ENCODE peak calls at places on chromosomes 6 and 20, in eight cellular contexts. N, P, K, B, A, U, C and Q are unnamed samples.

GRCh38 chr6:5567352-5567751 is 306.0 kb downstream of the FARS2 start:
- DNase-seq in A (no peak), C (no peak), B (no peak), U (no peak), K (no peak), N (no peak), P (no peak), Q (no peak)

GRCh38 chr20:37919389-37920040 is 16.6 kb downstream of the VSTM2L start:
- DNase-seq in P (no peak), N (no peak), C (no peak), A (no peak), K (no peak), B (no peak), U (no peak), Q (no peak)

GRCh38 chr20:44384423-44385027 is 29.0 kb downstream of the HNF4A start:
- DNase-seq in P (peak), U (peak), A (peak), K (peak), C (peak), B (peak), N (peak), Q (peak)

GRCh38 chr6:81890846-81891245 is 138.4 kb upstream of the TENT5A start:
- DNase-seq in U (no peak), N (peak), B (no peak), P (no peak), A (peak), C (no peak), K (no peak), Q (no peak)

GRCh38 chr20:13791562-13792459 is 7.0 kb downstream of the NDUFAF5 start:
- DNase-seq in P (no peak), A (no peak), C (no peak), K (no peak), U (no peak), N (no peak), B (no peak), Q (no peak)

GRCh38 chr20:57900226-57900905 is 190.6 kb upstream of the PMEPA1 start:
- DNase-seq in U (no peak), K (no peak), C (no peak), N (no peak), P (no peak), B (peak), A (no peak), Q (no peak)

GRCh38 chr20:17598013-17598550 is 28.2 kb downstream of the DSTN start:
- DNase-seq in A (no peak), C (no peak), U (no peak), P (no peak), B (no peak), N (no peak), K (no peak), Q (no peak)

GRCh38 chr20:38581013-38581412 is at the start of gene ADIG:
- DNase-seq in C (no peak), A (no peak), P (no peak), U (no peak), B (no peak), K (no peak), N (no peak), Q (no peak)

GRCh38 chr6:119259027-119259426 is 90.5 kb downstream of the MAN1A1 start:
- DNase-seq in C (no peak), A (no peak), N (no peak), K (no peak), P (no peak), B (no peak), U (no peak), Q (no peak)